ENCODE peak calls at places on chromosomes 16 and 17, in nine cellular contexts. F is stimulated activated CD8-positive, alpha-beta memory T cell treated with anti-CD3 and anti-CD28 coated beads, Interleukin-12 subunit alpha, Interleukin-12 subunit beta, amount 100 ng/mL, for 4 hours; M is sciatic nerve; R is SK-N-SH; K is fibroblast of lung; V is stimulated activated CD4-positive, alpha-beta T cell treated with anti-CD3 and anti-CD28 coated beads, Interleukin-1b, Interleukin-23, amount 100 ng/mL, for 48 hours; H is NCI-H1105; L is NCI-H1092 treated with DMSO at 0.1 percent for 48 hours; Q is H54. U is an unnamed sample.

GRCh38 chr17:1643293-1643998 is 2.1 kb downstream of the SCARF1 start:
- DNase-seq in F (peak; percentile 31), M (no peak), R (peak; percentile 89), K (no peak), V (peak; percentile 51), H (peak; percentile 24), L (no peak), Q (no peak), U (peak; percentile 92)

GRCh38 chr16:80938035-80938927 is 68.4 kb downstream of the CMC2 start:
- DNase-seq in F (no peak), M (no peak), R (no peak), K (peak; percentile 100), V (no peak), H (no peak), L (no peak), Q (peak; percentile 67), U (peak; percentile 73)

GRCh38 chr17:81741594-81742452 is 29.7 kb downstream of the SLC25A10 start:
- DNase-seq in F (no peak), M (no peak), R (peak; percentile 81), K (no peak), V (no peak), H (no peak), L (no peak), Q (no peak), U (no peak)

GRCh38 chr16:11314309-11314894 is 30.9 kb upstream of the RMI2 start:
- DNase-seq in F (no peak), M (no peak), R (no peak), K (no peak), V (no peak), H (no peak), L (no peak), Q (no peak), U (no peak)

GRCh38 chr17:45221081-45221996 is at the start of gene FMNL1:
- DNase-seq in F (no peak), M (peak; percentile 77), R (peak; percentile 71), K (no peak), V (peak; percentile 53), H (no peak), L (peak; percentile 14), Q (peak; percentile 64), U (no peak)

GRCh38 chr17:7233701-7234099 is 617 bp downstream of the DVL2 start:
- DNase-seq in F (no peak), M (no peak), R (no peak), K (no peak), V (no peak), H (no peak), L (no peak), Q (no peak), U (peak; percentile 55)

GRCh38 chr16:28549301-28549899 is 4.3 kb upstream of the SGF29 start:
- DNase-seq in F (no peak), M (no peak), R (peak; percentile 41), K (peak; percentile 27), V (no peak), H (no peak), L (peak; percentile 18), Q (no peak), U (peak; percentile 47)

GRCh38 chr17:68843522-68843921 is 111.7 kb downstream of the ABCA8 start:
- DNase-seq in F (no peak), M (no peak), R (no peak), K (no peak), V (no peak), H (no peak), L (no peak), Q (no peak), U (no peak)

GRCh38 chr16:12868169-12868568 is 33.2 kb upstream of the SHISA9 start:
- DNase-seq in F (no peak), M (no peak), R (no peak), K (no peak), V (no peak), H (peak; percentile 59), L (peak; percentile 26), Q (no peak), U (no peak)

GRCh38 chr16:11327277-11328171 is 17.7 kb upstream of the RMI2 start:
- DNase-seq in F (no peak), M (no peak), R (no peak), K (no peak), V (no peak), H (no peak), L (no peak), Q (no peak), U (no peak)

GRCh38 chr16:28984619-28985135 is at the start of gene LAT:
- DNase-seq in F (peak; percentile 76), M (no peak), R (no peak), K (no peak), V (peak; percentile 69), H (peak; percentile 13), L (no peak), Q (peak; percentile 81), U (no peak)

GRCh38 chr17:67434061-67434525 is 57.0 kb downstream of the PITPNC1 start:
- DNase-seq in F (peak; percentile 34), M (no peak), R (no peak), K (no peak), V (peak; percentile 57), H (no peak), L (no peak), Q (no peak), U (no peak)

GRCh38 chr17:1977583-1978395 is 47.3 kb downstream of the RTN4RL1 start:
- DNase-seq in F (no peak), M (no peak), R (peak; percentile 89), K (no peak), V (no peak), H (no peak), L (no peak), Q (no peak), U (no peak)

GRCh38 chr17:2755941-2756724 is 6.7 kb upstream of the CCDC92B start:
- DNase-seq in F (no peak), M (no peak), R (no peak), K (no peak), V (no peak), H (no peak), L (no peak), Q (no peak), U (peak; percentile 37)

GRCh38 chr16:3609895-3610697 is 1.3 kb downstream of the SLX4 start:
- DNase-seq in F (no peak), M (no peak), R (no peak), K (no peak), V (no peak), H (no peak), L (no peak), Q (no peak), U (peak; percentile 32)

GRCh38 chr17:81731271-81731670 is 19.2 kb downstream of the SLC25A10 start:
- DNase-seq in F (no peak), M (no peak), R (no peak), K (peak; percentile 72), V (no peak), H (no peak), L (no peak), Q (peak; percentile 52), U (peak; percentile 68)

GRCh38 chr17:80708497-80708896 is 163.9 kb downstream of the RPTOR start:
- DNase-seq in F (no peak), M (no peak), R (no peak), K (no peak), V (no peak), H (no peak), L (no peak), Q (no peak), U (no peak)

GRCh38 chr16:23013484-23013883 is 135.8 kb downstream of the USP31 start:
- DNase-seq in F (no peak), M (no peak), R (no peak), K (no peak), V (no peak), H (no peak), L (no peak), Q (no peak), U (peak; percentile 7)

GRCh38 chr17:79801156-79802038 is 4.5 kb upstream of the CBX8 start:
- DNase-seq in F (no peak), M (no peak), R (no peak), K (peak; percentile 36), V (no peak), H (no peak), L (no peak), Q (peak; percentile 79), U (peak; percentile 50)

GRCh38 chr16:12087901-12088364 is 111.4 kb downstream of the SNX29 start:
- DNase-seq in F (no peak), M (peak; percentile 47), R (peak; percentile 32), K (no peak), V (no peak), H (peak; percentile 23), L (peak; percentile 15), Q (no peak), U (no peak)

GRCh38 chr16:57526498-57526897 is 9.9 kb downstream of the CCDC102A start:
- DNase-seq in F (no peak), M (no peak), R (no peak), K (no peak), V (no peak), H (no peak), L (no peak), Q (no peak), U (no peak)

GRCh38 chr17:3024346-3024745 is 39.1 kb downstream of the OR1D5 start:
- DNase-seq in F (no peak), M (no peak), R (no peak), K (no peak), V (no peak), H (no peak), L (no peak), Q (no peak), U (no peak)

GRCh38 chr17:70021726-70022125 is 53.3 kb upstream of the KCNJ16 start:
- DNase-seq in F (no peak), M (no peak), R (no peak), K (peak; percentile 47), V (no peak), H (no peak), L (no peak), Q (no peak), U (no peak)

GRCh38 chr17:49498037-49498615 is 3.0 kb downstream of the NGFR start:
- DNase-seq in F (no peak), M (no peak), R (peak; percentile 60), K (no peak), V (no peak), H (no peak), L (no peak), Q (no peak), U (no peak)

GRCh38 chr17:35022536-35023063 is 40.9 kb downstream of the RFFL start:
- DNase-seq in F (peak; percentile 54), M (peak; percentile 63), R (no peak), K (peak; percentile 93), V (peak; percentile 83), H (no peak), L (peak; percentile 89), Q (peak; percentile 89), U (peak; percentile 77)

GRCh38 chr17:78780852-78781338 is 1.2 kb downstream of the CYTH1 start:
- DNase-seq in F (no peak), M (peak; percentile 55), R (no peak), K (no peak), V (no peak), H (no peak), L (no peak), Q (no peak), U (no peak)

GRCh38 chr17:2795412-2796163 is 650 bp upstream of the RAP1GAP2 start:
- DNase-seq in F (no peak), M (no peak), R (no peak), K (no peak), V (no peak), H (no peak), L (no peak), Q (no peak), U (no peak)

GRCh38 chr16:763386-763785 is 2.9 kb downstream of the MSLN start:
- DNase-seq in F (no peak), M (no peak), R (no peak), K (no peak), V (no peak), H (no peak), L (no peak), Q (no peak), U (no peak)

GRCh38 chr17:41919165-41919817 is 540 bp upstream of the ACLY start:
- DNase-seq in F (no peak), M (peak; percentile 80), R (no peak), K (no peak), V (no peak), H (peak; percentile 24), L (peak; percentile 55), Q (peak; percentile 43), U (peak; percentile 76)

GRCh38 chr17:68584904-68585303 is 16.3 kb downstream of the FAM20A start:
- DNase-seq in F (no peak), M (no peak), R (no peak), K (no peak), V (no peak), H (no peak), L (no peak), Q (no peak), U (no peak)

GRCh38 chr16:87924041-87924851 is 12.1 kb downstream of the CA5A start:
- DNase-seq in F (no peak), M (no peak), R (no peak), K (no peak), V (no peak), H (peak; percentile 69), L (peak; percentile 97), Q (no peak), U (no peak)